ENCODE peak calls at places on chromosomes 7 and 10, in four cellular contexts. K is GM12878, J is WTC11, E is HepG2. Q is an unnamed sample.

GRCh38 chr10:106577266-106577665 is 587.2 kb downstream of the SORCS1 start:
- DNase-seq in K (no peak), J (peak; percentile 27), E (no peak), Q (no peak)

GRCh38 chr7:77791336-77791735 is 6.9 kb downstream of the TMEM60 start:
- DNase-seq in K (no peak), J (no peak), E (no peak), Q (no peak)

GRCh38 chr7:20474244-20474643 is 141.2 kb upstream of the ABCB5 start:
- DNase-seq in K (no peak), J (no peak), E (no peak), Q (no peak)

GRCh38 chr7:131607291-131608111 is 51.1 kb upstream of the PODXL start:
- DNase-seq in K (no peak), J (no peak), E (no peak), Q (no peak)

GRCh38 chr7:137944168-137944567 is 57.7 kb downstream of the CREB3L2 start:
- DNase-seq in K (no peak), J (no peak), E (no peak), Q (no peak)

GRCh38 chr7:71665716-71666115 is 533.8 kb downstream of the GALNT17 start:
- DNase-seq in K (no peak), J (no peak), E (no peak), Q (no peak)

GRCh38 chr7:43137811-43138210 is 25.4 kb downstream of the HECW1 start:
- DNase-seq in K (no peak), J (no peak), E (no peak), Q (no peak)

GRCh38 chr10:3775671-3776551 is 9.1 kb downstream of the KLF6 start:
- DNase-seq in K (no peak), J (peak; percentile 63), E (no peak), Q (no peak)

GRCh38 chr10:79561257-79561656 is 1.1 kb upstream of the SFTPA2 start:
- DNase-seq in K (no peak), J (no peak), E (no peak), Q (no peak)

GRCh38 chr7:37446371-37446770 is 2.3 kb downstream of the ELMO1 start:
- DNase-seq in K (no peak), J (no peak), E (no peak), Q (no peak)

GRCh38 chr7:1696671-1697498 is 26.8 kb downstream of the ELFN1 start:
- DNase-seq in K (no peak), J (peak; percentile 10), E (no peak), Q (peak; percentile 6)

GRCh38 chr10:91653214-91653875 is 20.5 kb upstream of the PPP1R3C start:
- DNase-seq in K (no peak), J (no peak), E (no peak), Q (no peak)

GRCh38 chr10:132705173-132705572 is 80.8 kb downstream of the NKX6-2 start:
- DNase-seq in K (no peak), J (peak; percentile 6), E (no peak), Q (no peak)

GRCh38 chr10:72364239-72364777 is 9.6 kb upstream of the DNAJB12 start:
- DNase-seq in K (peak; percentile 59), J (peak; percentile 91), E (peak; percentile 68), Q (peak; percentile 92)

GRCh38 chr10:85977642-85978041 is 389.0 kb downstream of the GRID1 start:
- DNase-seq in K (no peak), J (no peak), E (no peak), Q (no peak)

GRCh38 chr10:85976267-85976793 is 390.3 kb downstream of the GRID1 start:
- DNase-seq in K (no peak), J (peak; percentile 16), E (no peak), Q (no peak)

GRCh38 chr10:85978566-85979358 is 387.8 kb downstream of the GRID1 start:
- DNase-seq in K (no peak), J (no peak), E (no peak), Q (no peak)

GRCh38 chr10:85983051-85983450 is 383.5 kb downstream of the GRID1 start:
- DNase-seq in K (no peak), J (no peak), E (no peak), Q (no peak)

DNA sequence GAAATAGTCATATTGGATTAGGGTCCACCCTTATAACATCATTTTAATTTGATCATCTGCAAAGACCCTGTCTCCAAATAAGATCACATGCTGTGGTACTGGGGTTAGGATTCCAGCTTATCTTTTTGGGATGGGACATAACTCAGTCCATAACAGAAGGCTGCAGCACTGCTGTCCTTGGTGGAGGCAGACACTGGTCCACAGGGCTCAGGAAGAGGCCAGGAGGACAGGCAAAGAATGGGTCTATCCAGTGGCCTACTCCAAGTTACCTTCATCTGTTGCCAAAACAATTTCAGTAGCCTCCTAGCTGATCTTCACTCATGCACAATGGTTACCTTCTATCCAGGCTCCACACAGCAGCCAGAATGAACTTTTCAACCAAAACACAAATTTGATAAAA is 387.0 kb downstream of the GRID1 start:
- DNase-seq in K (no peak), J (no peak), E (no peak), Q (no peak)
- TF ChIP-seq NR2C2 in K (no peak), J (no peak), E (no peak), Q (no peak)

GRCh38 chr10:32687116-32687515 is 241.2 kb downstream of the CCDC7 start:
- DNase-seq in K (no peak), J (no peak), E (no peak), Q (no peak)

GRCh38 chr10:32687546-32687945 is 241.6 kb downstream of the CCDC7 start:
- DNase-seq in K (no peak), J (no peak), E (no peak), Q (no peak)

GRCh38 chr10:32693441-32693979 is 247.6 kb downstream of the CCDC7 start:
- DNase-seq in K (no peak), J (no peak), E (no peak), Q (no peak)

DNA sequence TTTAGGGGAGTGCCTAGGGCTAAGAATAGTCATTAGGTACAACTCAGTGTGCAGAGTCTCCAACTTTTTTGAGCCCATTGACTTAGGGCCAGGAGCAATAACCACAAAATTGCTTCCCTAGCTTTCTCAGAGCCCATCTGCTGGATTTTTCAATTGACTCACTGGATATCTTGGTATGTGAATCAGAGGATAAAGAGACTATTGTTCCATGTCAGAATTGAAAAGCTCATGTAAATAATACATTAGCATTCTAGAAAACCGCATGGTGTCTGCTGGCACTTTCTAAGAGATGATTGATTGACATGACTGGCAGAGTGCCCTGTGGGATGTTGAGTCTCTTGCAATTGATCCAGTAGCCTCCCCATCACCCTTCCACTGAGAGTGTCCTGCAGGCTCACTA is 246.2 kb downstream of the CCDC7 start:
- DNase-seq in K (no peak), J (no peak), E (peak; percentile 12), Q (no peak)
- TF ChIP-seq NR2C2 in K (no peak), J (no peak), E (no peak), Q (no peak)

GRCh38 chr7:39624202-39624807 is 933 bp downstream of the RALA start:
- DNase-seq in K (no peak), J (no peak), E (no peak), Q (no peak)

GRCh38 chr7:39621784-39622411 is 1.5 kb upstream of the RALA start:
- DNase-seq in K (no peak), J (no peak), E (no peak), Q (peak; percentile 39)

GRCh38 chr7:39622609-39623311 is 612 bp upstream of the RALA start:
- DNase-seq in K (no peak), J (no peak), E (no peak), Q (no peak)

GRCh38 chr7:39623312-39624201 is at the start of gene RALA:
- DNase-seq in K (peak; percentile 48), J (peak; percentile 92), E (peak; percentile 84), Q (peak; percentile 90)

GRCh38 chr7:39624935-39625694 is 1.7 kb downstream of the RALA start:
- DNase-seq in K (no peak), J (no peak), E (peak; percentile 24), Q (no peak)
- TF ChIP-seq NR2C2 in K (no peak), J (no peak), E (peak; percentile 36), Q (peak; percentile 20)

GRCh38 chr7:6889252-6889812 is 63.3 kb upstream of the CCZ1B start:
- DNase-seq in K (no peak), J (no peak), E (no peak), Q (no peak)
- TF ChIP-seq NR2C2 in K (no peak), J (no peak), E (no peak), Q (no peak)